ENCODE peak calls at places on chromosomes 13 and 19, in eight cellular contexts. D is Calu3, C is keratinocyte, R is H9, G is ascending aorta, L is MCF 10A, T is kidney epithelial cell, X is suprapubic skin. U is an unnamed sample.

GRCh38 chr13:106753241-106753640 is 185.3 kb upstream of the ARGLU1 start:
- DNase-seq in D (no peak), C (no peak), R (no peak), G (no peak), L (no peak), T (no peak), X (no peak), U (no peak)

GRCh38 chr19:16160943-16161560 is 12.3 kb downstream of the CIB3 start:
- DNase-seq in D (peak; percentile 38), C (no peak), R (no peak), G (no peak), L (peak; percentile 93), T (peak; percentile 37), X (no peak), U (no peak)

GRCh38 chr13:43529796-43530195 is 257.0 kb downstream of the ENOX1 start:
- DNase-seq in D (no peak), C (no peak), R (no peak), G (no peak), L (peak; percentile 17), T (peak; percentile 2), X (no peak), U (no peak)

GRCh38 chr13:23384111-23384510 is 49.4 kb downstream of the SACS start:
- DNase-seq in D (no peak), C (no peak), R (no peak), G (no peak), L (no peak), T (peak; percentile 71), X (no peak), U (no peak)

GRCh38 chr13:34747507-34747906 is 194.6 kb upstream of the NBEA start:
- DNase-seq in D (no peak), C (no peak), R (no peak), G (no peak), L (no peak), T (no peak), X (no peak), U (no peak)

GRCh38 chr19:15332311-15332996 is at the start of gene BRD4:
- DNase-seq in D (peak; percentile 70), C (no peak), R (peak; percentile 64), G (no peak), L (peak; percentile 52), T (no peak), X (no peak), U (no peak)

GRCh38 chr13:113930711-113931637 is 42.9 kb downstream of the C13orf46 start:
- DNase-seq in D (no peak), C (no peak), R (peak; percentile 21), G (no peak), L (no peak), T (no peak), X (peak; percentile 70), U (peak; percentile 68)

GRCh38 chr13:39616087-39616694 is 13.2 kb upstream of the LHFPL6 start:
- DNase-seq in D (peak; percentile 29), C (no peak), R (peak; percentile 55), G (no peak), L (peak; percentile 72), T (no peak), X (no peak), U (no peak)

GRCh38 chr13:99859178-99860177 is 112.1 kb downstream of the ZIC5 start:
- DNase-seq in D (no peak), C (no peak), R (no peak), G (no peak), L (no peak), T (no peak), X (no peak), U (no peak)

GRCh38 chr13:44967656-44968451 is 21.4 kb downstream of the NUFIP1 start:
- DNase-seq in D (no peak), C (no peak), R (no peak), G (no peak), L (peak; percentile 5), T (no peak), X (no peak), U (no peak)
- TF ChIP-seq CTCF in D (no peak), C (no peak), R (no peak), G (no peak), L (no peak), T (peak; percentile 26), X (no peak), U (peak; percentile 70)

GRCh38 chr13:102399791-102400618 is 1.8 kb downstream of the FGF14 start:
- DNase-seq in D (peak; percentile 4), C (no peak), R (peak; percentile 50), G (no peak), L (no peak), T (no peak), X (no peak), U (peak; percentile 66)
- TF ChIP-seq CTCF in D (no peak), C (peak; percentile 30), R (peak; percentile 26), G (peak; percentile 11), L (no peak), T (peak; percentile 36), X (no peak), U (peak; percentile 39)

GRCh38 chr19:35090795-35091214 is 24.8 kb upstream of the FXYD3 start:
- DNase-seq in D (peak; percentile 32), C (no peak), R (peak; percentile 77), G (no peak), L (no peak), T (no peak), X (no peak), U (no peak)
- TF ChIP-seq CTCF in D (no peak), C (no peak), R (no peak), G (no peak), L (peak; percentile 3), T (no peak), X (no peak), U (peak; percentile 58)

DNA sequence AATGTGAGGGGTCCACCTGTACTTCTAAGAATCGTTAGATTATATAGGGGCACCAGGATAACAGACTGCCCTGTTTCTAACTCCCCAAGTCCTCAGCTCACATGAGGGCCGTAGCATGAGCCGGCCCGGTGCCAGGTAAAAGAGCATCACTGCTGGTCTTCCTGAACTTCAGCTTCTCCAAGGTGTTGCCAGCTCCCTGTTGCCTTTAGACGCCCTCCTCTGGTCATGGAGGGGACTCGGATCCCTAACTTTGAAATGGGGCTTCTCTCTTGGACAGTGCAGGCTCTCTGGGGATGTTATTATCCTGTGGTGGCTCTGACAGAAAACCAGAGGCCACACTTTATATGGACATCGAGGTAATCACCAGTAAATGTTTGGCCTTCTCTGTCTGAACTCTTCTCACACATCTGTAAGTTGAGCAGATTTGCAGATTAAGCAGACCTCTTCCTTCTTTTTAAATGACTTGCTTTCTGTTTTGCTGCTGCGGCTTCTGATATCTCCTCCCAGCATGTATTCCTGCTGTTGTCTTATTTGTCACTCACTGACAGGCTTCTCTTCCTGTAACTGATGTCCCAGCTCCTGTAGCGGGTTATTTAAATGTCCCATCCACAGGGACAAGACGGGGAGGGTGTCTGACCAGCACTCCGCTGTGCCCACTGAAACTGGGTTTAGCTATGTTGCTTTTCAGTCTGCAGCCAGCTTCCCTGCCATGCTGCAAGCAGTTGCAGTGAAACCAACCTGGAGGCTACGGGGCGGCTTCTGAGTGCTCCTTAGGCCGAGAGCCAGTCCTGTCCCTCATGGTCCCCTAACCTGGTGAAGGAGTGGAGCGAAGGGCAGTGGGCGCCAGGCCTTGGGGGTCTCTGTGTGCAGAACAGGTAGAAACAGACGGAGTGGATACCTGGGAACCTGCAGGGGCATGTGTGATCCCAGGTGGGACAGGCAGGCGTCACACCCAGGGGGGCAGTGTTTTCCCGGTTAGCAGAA is 39.2 kb downstream of the TSSK6 start:
- DNase-seq in D (no peak), C (no peak), R (peak; percentile 58), G (no peak), L (peak; percentile 43), T (no peak), X (no peak), U (no peak)
- TF ChIP-seq CTCF in D (no peak), C (peak; percentile 59), R (peak; percentile 64), G (peak; percentile 30), L (peak; percentile 22), T (peak; percentile 29), X (no peak), U (peak; percentile 55)

DNA sequence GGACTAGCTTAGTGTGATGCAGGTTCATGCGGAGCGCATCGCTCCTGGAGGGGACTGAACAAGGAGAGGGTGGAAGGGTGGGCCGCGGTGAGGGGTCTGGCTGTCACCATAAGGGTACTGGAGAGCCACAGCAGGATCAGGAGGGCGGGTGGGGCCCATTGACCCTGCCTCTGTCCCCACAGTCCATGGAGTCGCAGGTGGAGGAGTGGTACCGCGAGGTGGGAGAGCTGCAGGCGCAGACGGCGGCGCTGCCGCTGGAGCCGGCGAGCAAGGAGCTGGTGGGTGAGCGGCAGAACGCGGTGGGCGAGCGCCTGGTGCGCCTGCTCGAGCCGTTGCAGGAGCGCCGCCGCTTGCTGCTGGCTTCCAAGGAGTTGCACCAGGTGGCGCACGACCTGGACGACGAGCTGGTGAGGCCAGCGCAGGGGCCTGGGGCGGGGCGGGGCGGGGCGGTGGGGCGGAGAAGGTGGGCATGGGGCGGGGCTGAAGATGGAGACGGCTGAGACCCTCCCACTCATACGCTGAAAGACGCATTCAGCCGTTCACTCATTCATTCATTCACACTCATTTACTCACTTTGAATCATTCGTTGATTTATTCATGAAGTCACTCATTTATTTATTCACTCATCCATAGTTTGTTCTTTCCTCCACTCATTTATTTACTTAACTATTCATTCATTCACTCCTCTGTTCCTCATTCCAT is 27.5 kb upstream of the SHKBP1 start:
- DNase-seq in D (peak; percentile 90), C (peak; percentile 7), R (peak; percentile 96), G (no peak), L (peak; percentile 67), T (no peak), X (no peak), U (no peak)
- TF ChIP-seq CTCF in D (peak; percentile 51), C (peak; percentile 78), R (peak; percentile 69), G (peak; percentile 65), L (peak; percentile 42), T (peak; percentile 46), X (peak; percentile 53), U (peak; percentile 76)

DNA sequence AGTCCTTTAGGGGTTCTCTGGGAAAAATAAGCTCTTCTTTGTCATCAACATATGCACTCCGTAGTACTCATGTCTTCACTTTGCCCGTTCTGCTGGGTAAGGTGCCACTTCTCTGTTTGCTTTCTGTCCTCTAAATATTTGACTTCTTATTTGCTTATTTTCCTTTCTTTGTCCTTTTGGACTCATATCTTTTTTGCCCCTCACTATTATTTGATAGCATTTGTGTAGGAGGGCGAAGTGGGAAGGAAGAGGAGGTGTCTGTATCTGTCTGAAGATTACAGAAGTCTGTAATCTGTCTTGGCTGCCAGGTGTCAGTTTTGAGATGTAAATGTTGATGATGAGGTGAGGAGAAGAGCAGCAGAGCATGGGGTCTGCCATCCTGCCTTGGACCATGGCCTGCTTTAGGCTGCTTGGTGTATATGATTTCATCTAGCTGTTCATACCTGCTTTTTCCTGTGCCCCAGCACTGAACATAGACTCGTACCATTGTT is 30.8 kb downstream of the USPL1 start:
- DNase-seq in D (no peak), C (no peak), R (no peak), G (no peak), L (no peak), T (no peak), X (no peak), U (no peak)
- TF ChIP-seq CTCF in D (no peak), C (no peak), R (no peak), G (no peak), L (no peak), T (no peak), X (no peak), U (no peak)

DNA sequence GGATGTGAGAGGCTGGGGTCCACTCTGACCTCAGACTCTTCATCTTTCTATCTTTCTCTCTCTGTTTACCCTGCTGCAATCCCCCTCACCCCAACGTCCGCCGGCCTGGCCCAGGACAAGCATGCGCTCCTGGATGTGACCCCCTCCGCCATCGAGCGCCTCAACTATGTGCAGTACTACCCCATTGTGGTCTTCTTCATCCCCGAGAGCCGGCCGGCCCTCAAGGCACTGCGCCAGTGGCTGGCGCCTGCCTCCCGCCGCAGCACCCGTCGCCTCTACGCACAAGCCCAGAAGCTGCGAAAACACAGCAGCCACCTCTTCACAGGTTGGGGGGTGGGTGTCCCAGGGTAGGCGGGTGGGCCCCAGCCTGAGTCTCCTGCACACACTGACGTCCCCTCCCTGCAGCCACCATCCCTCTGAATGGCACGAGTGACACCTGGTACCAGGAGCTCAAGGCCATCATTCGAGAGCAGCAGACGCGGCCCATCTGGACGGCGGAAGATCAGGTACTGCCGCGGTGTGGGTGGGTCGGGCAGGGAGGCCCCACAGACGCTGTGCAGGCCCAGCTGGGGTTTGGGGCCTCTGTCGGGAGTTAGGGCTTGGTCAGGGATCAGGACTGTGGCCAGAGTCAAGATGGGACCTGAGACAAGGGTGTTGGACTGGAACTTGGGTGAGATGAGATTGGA is 15.0 kb downstream of the APBA3 start:
- DNase-seq in D (no peak), C (no peak), R (no peak), G (no peak), L (no peak), T (no peak), X (no peak), U (no peak)
- TF ChIP-seq CTCF in D (no peak), C (no peak), R (no peak), G (no peak), L (no peak), T (no peak), X (no peak), U (no peak)

U was measured in chondrocyte.